ENCODE peak calls at places on chromosomes 4 and X, in eight cellular contexts. U is heart left ventricle, G is MM.1S, E is foreskin fibroblast, C is nephron progenitor cell, K is epithelial cell of esophagus, O is left ventricle myocardium inferior, M is choroid plexus epithelial cell. I is an unnamed sample.

GRCh38 chrX:119573840-119574393 is 446 bp upstream of the UBE2A start:
- DNase-seq in O (peak), M (peak), G (peak), U (no peak), E (peak), K (peak), C (no peak), I (no peak)

GRCh38 chr4:181364504-181364903 is 878.7 kb upstream of the TENM3 start:
- DNase-seq in C (no peak), U (no peak), E (no peak), O (no peak), M (no peak), K (no peak), G (no peak), I (no peak)

GRCh38 chrX:70592091-70592490 is 147.5 kb downstream of the DLG3 start:
- DNase-seq in E (peak), O (no peak), K (peak), U (no peak), M (peak), G (no peak), C (no peak), I (peak)

GRCh38 chrX:150377010-150377409 is 13.9 kb downstream of the MAMLD1 start:
- DNase-seq in K (no peak), U (no peak), M (no peak), O (no peak), E (no peak), C (no peak), G (no peak), I (no peak)

GRCh38 chr4:86670739-86671138 is 76.6 kb downstream of the PTPN13 start:
- DNase-seq in E (peak), M (peak), G (no peak), O (no peak), C (no peak), U (no peak), K (peak), I (peak)

GRCh38 chr4:2413821-2414610 is 4.4 kb downstream of the ZFYVE28 start:
- DNase-seq in E (peak), G (peak), K (peak), O (no peak), U (no peak), C (no peak), M (no peak), I (no peak)

GRCh38 chr4:154779362-154779947 is 1.6 kb upstream of the RBM46 start:
- DNase-seq in K (peak), G (peak), E (peak), U (no peak), M (peak), O (no peak), C (no peak), I (no peak)

GRCh38 chrX:102720237-102721168 is at the start of gene GPRASP3:
- DNase-seq in G (peak), K (peak), O (peak), U (peak), M (peak), E (peak), C (no peak), I (peak)

GRCh38 chrX:37684918-37685317 is 673 bp upstream of the XK start:
- DNase-seq in U (no peak), K (no peak), G (no peak), O (no peak), M (no peak), E (no peak), C (no peak), I (no peak)

GRCh38 chrX:37684426-37684825 is 1.2 kb upstream of the XK start:
- DNase-seq in M (no peak), C (no peak), U (no peak), E (no peak), K (no peak), G (no peak), O (no peak), I (no peak)

GRCh38 chrX:37686979-37687378 is 1.4 kb downstream of the XK start:
- DNase-seq in O (no peak), K (no peak), U (no peak), M (no peak), C (no peak), G (no peak), E (no peak), I (no peak)

GRCh38 chrX:37686348-37686736 is 751 bp downstream of the XK start:
- DNase-seq in U (no peak), K (no peak), O (no peak), G (peak), M (no peak), E (no peak), C (no peak), I (no peak)

GRCh38 chrX:37685452-37686347 is at the start of gene XK:
- DNase-seq in G (peak), K (peak), E (peak), M (peak), C (peak), O (peak), U (peak), I (no peak)
- TF ChIP-seq CTCF in G (no peak), K (no peak), E (no peak), M (no peak), C (no peak), O (no peak), U (no peak), I (no peak)

DNA sequence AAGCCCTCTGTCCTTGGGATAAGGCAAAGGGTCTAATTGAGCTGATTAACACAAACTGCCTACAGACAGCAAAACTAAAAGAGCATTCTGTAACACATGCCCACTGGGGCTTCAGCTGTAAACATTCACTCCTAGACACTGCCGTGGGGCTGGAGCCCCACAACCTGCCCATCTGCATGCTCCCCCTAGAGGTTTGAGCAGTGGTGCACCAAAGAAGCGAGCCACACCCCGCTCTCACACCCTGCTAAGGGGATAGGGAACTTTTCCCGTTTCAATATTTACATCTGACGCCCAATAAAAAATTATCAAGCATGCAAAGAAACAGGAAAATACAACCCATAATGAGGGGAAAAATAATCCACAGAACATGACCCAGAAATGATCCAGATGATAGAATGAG is 46.9 kb upstream of the HSD17B10 start:
- DNase-seq in C (no peak), M (no peak), O (no peak), G (no peak), E (peak), K (peak), U (no peak), I (no peak)
- TF ChIP-seq CTCF in C (peak), M (peak), O (no peak), G (peak), E (peak), K (peak), U (no peak), I (peak)

DNA sequence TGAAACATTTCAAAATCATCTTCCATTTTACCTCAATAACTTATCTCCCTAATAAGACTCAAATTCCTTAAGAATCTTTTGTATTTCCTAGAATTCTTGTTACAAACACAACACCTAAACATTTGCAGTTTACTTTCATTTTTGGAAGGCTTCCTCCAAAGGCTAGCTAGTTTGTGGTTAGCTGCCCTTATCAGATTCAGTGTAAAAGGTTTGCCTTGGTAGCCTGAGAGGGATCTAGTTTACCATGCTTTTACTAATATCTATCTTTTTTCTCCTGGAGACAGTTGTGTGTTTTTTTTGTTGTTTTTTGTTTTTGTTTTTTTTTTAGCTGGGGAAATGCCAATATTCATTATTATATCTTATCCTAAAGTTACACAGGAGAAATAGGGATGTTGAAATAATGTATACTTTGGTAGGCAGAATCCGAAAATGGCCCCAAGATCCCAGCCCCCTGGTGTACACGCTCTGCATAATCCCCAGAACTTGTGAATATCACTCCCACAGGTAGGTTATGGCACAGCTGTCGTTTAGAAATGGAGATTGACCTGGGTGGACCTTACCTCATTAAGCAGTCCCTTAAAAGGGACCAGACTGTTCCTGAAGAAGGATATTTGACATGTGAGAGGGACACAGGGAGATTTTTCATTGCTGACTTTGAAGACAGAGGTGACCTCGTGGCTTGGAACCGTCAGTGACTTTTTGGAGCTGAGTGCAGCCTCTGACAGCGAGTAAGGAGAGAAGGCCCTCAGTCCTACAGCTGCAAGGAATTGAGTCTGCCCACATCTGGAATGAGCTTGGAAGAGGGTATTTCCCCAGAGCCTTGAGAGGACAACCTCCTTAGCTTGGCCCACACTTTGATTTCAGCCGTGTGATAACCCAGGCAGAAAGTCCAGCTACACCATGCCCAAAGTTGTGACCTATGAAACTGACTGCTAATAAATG is 33.4 kb downstream of the SEPTIN11 start:
- DNase-seq in K (no peak), C (no peak), U (no peak), M (peak), O (no peak), G (peak), E (peak), I (no peak)
- TF ChIP-seq CTCF in K (peak), C (peak), U (no peak), M (peak), O (no peak), G (peak), E (no peak), I (peak)

GRCh38 chrX:126770179-126770578 is 49.4 kb upstream of the PRR32 start:
- DNase-seq in M (no peak), C (no peak), O (no peak), G (peak), E (no peak), K (peak), U (no peak), I (no peak)
- TF ChIP-seq CTCF in M (peak), C (peak), O (peak), G (peak), E (no peak), K (peak), U (peak), I (peak)

GRCh38 chr4:76523593-76523992 is 88.6 kb downstream of the SHROOM3 start:
- DNase-seq in C (no peak), K (no peak), O (peak), M (no peak), U (no peak), E (no peak), G (no peak), I (no peak)
- TF ChIP-seq CTCF in C (no peak), K (no peak), O (no peak), M (no peak), U (no peak), E (no peak), G (no peak), I (no peak)

DNA sequence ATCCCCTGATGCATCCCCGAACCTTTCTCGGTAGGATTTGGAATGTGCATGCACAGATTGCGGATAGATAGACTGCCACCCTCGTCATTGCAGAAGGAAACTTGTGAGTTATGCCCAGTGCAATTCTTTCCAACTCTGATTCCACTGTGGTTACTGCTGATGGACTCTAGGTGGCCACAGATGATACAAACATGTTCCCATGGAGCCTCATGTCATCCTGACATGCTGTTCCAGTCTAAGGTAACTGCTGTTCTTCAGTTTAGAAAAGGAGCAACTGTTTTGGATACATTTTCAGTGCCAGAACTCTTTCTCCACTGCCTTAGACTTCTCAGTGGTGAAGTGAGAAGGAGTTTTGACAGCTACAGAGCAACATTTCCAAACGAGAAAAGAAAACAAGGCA is 9.0 kb upstream of the VCX3B start:
- DNase-seq in K (peak), O (no peak), C (no peak), U (no peak), G (no peak), E (no peak), M (no peak), I (no peak)
- TF ChIP-seq CTCF in K (peak), O (no peak), C (no peak), U (no peak), G (no peak), E (no peak), M (no peak), I (peak)

GRCh38 chrX:29903365-29903764 is 312.0 kb upstream of the MAGEB2 start:
- DNase-seq in U (no peak), K (no peak), G (no peak), E (peak), C (no peak), O (no peak), M (peak), I (no peak)
- TF ChIP-seq CTCF in U (no peak), K (no peak), G (no peak), E (peak), C (peak), O (peak), M (peak), I (no peak)

DNA sequence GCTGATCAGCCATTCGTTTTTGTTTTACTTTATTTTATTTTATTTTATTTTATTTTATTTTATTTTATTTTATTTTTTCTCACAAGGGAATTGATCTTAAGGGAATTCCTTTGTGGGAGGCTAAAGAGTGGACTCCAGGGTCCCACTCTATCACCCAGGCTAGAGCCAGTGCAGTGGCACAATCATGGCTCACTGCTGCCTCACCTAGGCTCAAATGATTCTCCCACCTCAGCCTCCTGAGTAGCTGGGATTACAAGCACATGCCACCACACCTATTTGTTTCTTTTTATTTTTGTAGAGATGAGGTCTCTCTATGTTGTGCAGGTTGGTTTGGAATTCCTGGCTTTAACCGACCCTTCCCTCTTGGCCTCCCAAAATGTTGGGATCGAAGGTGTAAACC is 17.5 kb upstream of the PABPC4L start:
- DNase-seq in G (no peak), K (no peak), M (no peak), C (no peak), U (no peak), O (no peak), E (no peak), I (no peak)
- TF ChIP-seq CTCF in G (no peak), K (no peak), M (no peak), C (no peak), U (no peak), O (no peak), E (no peak), I (no peak)

DNA sequence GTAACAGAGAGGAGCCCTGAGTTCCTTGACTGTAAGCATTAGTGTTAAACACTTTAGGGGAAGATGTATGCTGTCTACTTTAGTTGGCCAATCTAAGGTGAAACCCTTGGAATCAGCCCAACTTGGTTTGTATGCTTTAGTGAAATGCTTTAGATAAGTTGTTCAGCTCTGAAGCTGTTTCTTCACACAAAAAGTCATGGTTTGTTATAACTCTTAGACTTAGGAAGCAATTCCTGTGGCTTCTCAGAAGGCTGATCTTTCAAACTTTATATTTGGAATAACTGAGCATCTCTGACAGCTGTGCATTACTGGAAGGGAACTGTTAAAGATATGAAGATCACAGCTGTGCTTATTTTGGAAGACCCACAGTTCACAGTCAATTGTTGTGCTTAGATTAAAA is 714.1 kb downstream of the FAT4 start:
- DNase-seq in C (no peak), M (peak), O (no peak), K (no peak), U (no peak), G (no peak), E (no peak), I (no peak)
- TF ChIP-seq CTCF in C (no peak), M (no peak), O (no peak), K (no peak), U (no peak), G (no peak), E (no peak), I (no peak)

I was measured in keratinocyte.